ENCODE peak calls at places on chromosomes 12 and 14, in ten cellular contexts. J is H9, C is uterus, G is glutamatergic neuron, X is suprapubic skin, P is HFF-Myc, N is endothelial cell, L is NB4, M is cardiac fibroblast, K is astrocyte. F is an unnamed sample.

GRCh38 chr14:103014466-103015319 is 42.7 kb downstream of the CDC42BPB start:
- DNase-seq in M (peak; percentile 63), J (peak; percentile 34), G (no peak), N (no peak), P (no peak), X (no peak), L (peak; percentile 84), C (no peak), K (peak; percentile 76), F (peak; percentile 59)

GRCh38 chr12:6463211-6463610 is 7.3 kb downstream of the VAMP1 start:
- DNase-seq in C (no peak), X (no peak), M (no peak), L (no peak), P (no peak), K (no peak), G (no peak), N (no peak), J (no peak), F (no peak)

GRCh38 chr12:27534765-27535161 is 10.8 kb downstream of the PPFIBP1 start:
- DNase-seq in J (no peak), N (no peak), L (no peak), G (no peak), M (no peak), P (no peak), C (no peak), K (peak; percentile 39), X (no peak), F (no peak)

GRCh38 chr12:130677957-130678558 is 38.0 kb downstream of the RIMBP2 start:
- DNase-seq in N (no peak), M (no peak), K (no peak), X (no peak), L (no peak), J (no peak), P (no peak), G (no peak), C (no peak), F (no peak)

GRCh38 chr14:88941414-88941813 is 117.0 kb downstream of the TTC8 start:
- DNase-seq in X (no peak), M (no peak), P (no peak), C (no peak), G (no peak), K (no peak), N (no peak), J (no peak), L (no peak), F (no peak)

GRCh38 chr12:53735556-53735955 is 8.3 kb upstream of the CALCOCO1 start:
- DNase-seq in K (no peak), M (no peak), P (no peak), C (no peak), L (no peak), X (no peak), G (no peak), N (no peak), J (no peak), F (no peak)

GRCh38 chr14:99996951-99997571 is 68.2 kb upstream of the EVL start:
- DNase-seq in M (peak; percentile 53), C (no peak), K (no peak), X (no peak), P (no peak), N (no peak), J (no peak), L (no peak), G (no peak), F (no peak)

GRCh38 chr12:63420206-63420644 is 248.1 kb downstream of the DPY19L2 start:
- DNase-seq in K (peak; percentile 24), X (no peak), L (peak; percentile 92), G (peak; percentile 67), M (peak; percentile 78), N (peak; percentile 72), C (no peak), P (peak; percentile 56), J (peak; percentile 90), F (peak; percentile 55)

GRCh38 chr14:93713726-93714405 is 74.4 kb downstream of the PRIMA1 start:
- DNase-seq in N (no peak), M (no peak), X (no peak), C (no peak), L (no peak), K (no peak), J (no peak), P (no peak), G (no peak), F (no peak)

GRCh38 chr12:45581112-45581511 is 148.4 kb upstream of the ARID2 start:
- DNase-seq in L (no peak), C (no peak), N (no peak), P (no peak), K (no peak), G (no peak), X (no peak), J (no peak), M (no peak), F (no peak)

GRCh38 chr12:105658389-105658788 is 327.9 kb downstream of the C12orf75 start:
- DNase-seq in P (no peak), C (no peak), N (no peak), M (no peak), X (no peak), G (no peak), J (no peak), L (no peak), K (no peak), F (no peak)

GRCh38 chr12:72139411-72139810 is 132.8 kb upstream of the TRHDE start:
- DNase-seq in P (no peak), C (no peak), N (no peak), M (no peak), J (no peak), X (no peak), L (no peak), G (no peak), K (no peak), F (no peak)

GRCh38 chr12:72146495-72146894 is 125.7 kb upstream of the TRHDE start:
- DNase-seq in L (no peak), C (no peak), N (no peak), P (no peak), M (no peak), K (no peak), J (peak; percentile 30), G (peak; percentile 18), X (no peak), F (no peak)

GRCh38 chr12:72144553-72144952 is 127.6 kb upstream of the TRHDE start:
- DNase-seq in X (no peak), P (no peak), K (no peak), G (no peak), M (no peak), J (no peak), L (no peak), C (no peak), N (no peak), F (no peak)

GRCh38 chr12:72136792-72137191 is 135.4 kb upstream of the TRHDE start:
- DNase-seq in K (no peak), J (no peak), X (no peak), P (no peak), C (no peak), L (no peak), M (no peak), G (no peak), N (no peak), F (no peak)

GRCh38 chr12:72141381-72141780 is 130.8 kb upstream of the TRHDE start:
- DNase-seq in J (no peak), K (no peak), C (no peak), L (peak; percentile 44), M (peak; percentile 5), P (peak; percentile 10), G (no peak), X (no peak), N (no peak), F (peak; percentile 2)
- TF ChIP-seq CTCF in J (peak; percentile 35), K (peak; percentile 15), C (no peak), L (peak; percentile 38), M (no peak), P (peak; percentile 30), G (peak; percentile 55), X (no peak), N (peak; percentile 35), F (peak; percentile 2)

DNA sequence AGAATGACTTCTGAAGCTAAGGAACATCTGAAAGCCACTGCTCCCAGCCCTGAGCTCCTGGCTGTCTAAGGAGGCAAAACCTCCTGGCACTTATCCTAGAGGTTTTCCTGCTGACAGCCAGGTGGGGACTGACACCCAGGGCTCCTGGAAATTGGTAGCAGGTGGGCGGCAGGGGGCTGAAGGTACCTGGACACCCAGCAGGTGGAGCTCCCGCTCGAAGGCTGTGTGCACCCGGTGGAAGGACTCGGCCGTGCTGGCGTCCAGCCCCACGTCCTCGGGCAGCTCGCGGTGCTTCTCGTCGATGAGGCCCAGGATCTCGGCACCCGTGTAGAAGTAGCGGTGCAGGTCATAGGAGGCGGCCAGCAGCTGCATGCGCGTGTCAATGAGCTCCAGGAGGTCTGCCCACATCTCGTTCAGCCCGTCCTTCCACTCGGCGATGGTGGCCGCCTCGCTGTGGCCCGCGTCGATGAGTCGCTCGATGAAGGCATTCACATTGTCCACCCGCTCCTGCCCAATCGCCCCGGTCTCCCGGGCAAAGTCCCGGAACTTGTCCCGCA is 68.2 kb downstream of the PLEKHG3 start:
- DNase-seq in N (no peak), L (no peak), C (no peak), G (no peak), J (peak; percentile 68), K (no peak), M (no peak), P (no peak), X (no peak), F (no peak)
- TF ChIP-seq CTCF in N (no peak), L (no peak), C (no peak), G (no peak), J (peak; percentile 51), K (no peak), M (no peak), P (no peak), X (no peak), F (no peak)

GRCh38 chr12:116736962-116737773 is 701 bp downstream of the SPRING1 start:
- DNase-seq in P (no peak), L (peak; percentile 35), M (no peak), X (peak; percentile 68), N (peak; percentile 37), J (no peak), G (peak; percentile 32), K (no peak), C (no peak), F (no peak)
- TF ChIP-seq CTCF in P (no peak), L (no peak), M (no peak), X (no peak), N (no peak), J (no peak), G (no peak), K (no peak), C (no peak), F (no peak)

DNA sequence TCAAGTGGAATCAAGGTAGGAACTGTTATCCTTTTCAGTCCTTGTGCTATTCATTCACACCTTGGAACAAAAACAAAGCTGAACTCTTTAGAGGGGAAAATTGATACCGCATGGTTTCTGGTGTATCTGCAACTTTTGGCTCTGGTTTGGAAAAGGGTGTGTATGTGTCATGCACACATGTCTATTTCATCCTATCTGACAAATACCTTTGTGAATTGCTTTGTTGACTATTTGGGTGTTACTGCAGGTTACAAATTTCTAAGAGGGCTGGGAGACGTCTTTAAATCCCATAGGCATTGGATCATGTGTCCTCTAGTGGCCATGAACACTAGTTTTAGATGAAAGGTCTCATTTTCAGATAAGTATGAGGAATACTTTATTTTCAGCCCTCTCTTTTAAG is 59.9 kb upstream of the IFNG-AS1 start:
- DNase-seq in X (no peak), J (no peak), M (no peak), N (no peak), G (no peak), C (no peak), L (no peak), K (no peak), P (no peak), F (no peak)
- TF ChIP-seq CTCF in X (no peak), J (no peak), M (no peak), N (no peak), G (no peak), C (no peak), L (no peak), K (no peak), P (no peak), F (no peak)

GRCh38 chr14:75794615-75795038 is 133.6 kb downstream of the TTLL5 start:
- DNase-seq in M (peak; percentile 78), N (no peak), K (peak; percentile 53), G (no peak), C (no peak), J (no peak), X (no peak), P (peak; percentile 26), L (no peak), F (peak; percentile 82)
- TF ChIP-seq CTCF in M (peak; percentile 53), N (no peak), K (peak; percentile 33), G (no peak), C (peak; percentile 62), J (peak; percentile 30), X (no peak), P (peak; percentile 21), L (no peak), F (peak; percentile 71)